ENCODE peak calls at places on chromosomes 11 and 22, in eight cellular contexts. X, V, T, P, D, N, U and Y are unnamed samples.
A peak's percentile ranks its signal among the peaks of the same experiment; 100 is the strongest.

GRCh38 chr11:73411031-73411430 is 34.8 kb downstream of the RELT start:
- DNase-seq in X (no peak), V (no peak), T (no peak), P (no peak), D (no peak), N (no peak), U (no peak), Y (no peak)

GRCh38 chr11:74417860-74418508 is 19.8 kb upstream of the PGM2L1 start:
- DNase-seq in X (no peak), V (no peak), T (no peak), P (no peak), D (no peak), N (no peak), U (peak; percentile 3), Y (no peak)

GRCh38 chr11:112623057-112623456 is 338.2 kb upstream of the NCAM1 start:
- DNase-seq in X (no peak), V (no peak), T (no peak), P (no peak), D (no peak), N (no peak), U (no peak), Y (no peak)

GRCh38 chr11:60314607-60315321 is 12.3 kb upstream of the MS4A6E start:
- DNase-seq in X (no peak), V (no peak), T (no peak), P (no peak), D (peak; percentile 19), N (no peak), U (no peak), Y (no peak)

GRCh38 chr22:36081023-36081431 is 52.4 kb upstream of the RBFOX2 start:
- DNase-seq in X (peak; percentile 74), V (no peak), T (no peak), P (no peak), D (no peak), N (peak; percentile 62), U (no peak), Y (peak; percentile 52)

GRCh38 chr11:126766425-126766824 is 234.1 kb downstream of the KIRREL3 start:
- DNase-seq in X (no peak), V (no peak), T (no peak), P (peak; percentile 4), D (peak; percentile 17), N (no peak), U (peak; percentile 1), Y (no peak)

GRCh38 chr11:73983764-73984543 is 1.3 kb upstream of the UCP2 start:
- DNase-seq in X (no peak), V (peak; percentile 17), T (no peak), P (no peak), D (no peak), N (no peak), U (no peak), Y (no peak)

GRCh38 chr11:118895093-118896039 is 11.7 kb downstream of the CXCR5 start:
- DNase-seq in X (no peak), V (no peak), T (peak; percentile 26), P (no peak), D (peak; percentile 37), N (no peak), U (no peak), Y (no peak)

GRCh38 chr11:17714870-17715269 is 4.5 kb upstream of the MYOD1 start:
- DNase-seq in X (no peak), V (no peak), T (no peak), P (no peak), D (no peak), N (no peak), U (no peak), Y (no peak)

GRCh38 chr11:33701302-33701701 is 676 bp upstream of the C11orf91 start:
- DNase-seq in X (no peak), V (no peak), T (no peak), P (peak; percentile 65), D (no peak), N (peak; percentile 52), U (no peak), Y (no peak)

GRCh38 chr22:45961679-45962430 is 15.1 kb downstream of the WNT7B start:
- DNase-seq in X (no peak), V (no peak), T (no peak), P (no peak), D (no peak), N (no peak), U (no peak), Y (no peak)

GRCh38 chr11:86804871-86805415 is 4.6 kb downstream of the PRSS23 start:
- DNase-seq in X (peak; percentile 60), V (no peak), T (no peak), P (no peak), D (no peak), N (peak; percentile 54), U (no peak), Y (no peak)

DNA sequence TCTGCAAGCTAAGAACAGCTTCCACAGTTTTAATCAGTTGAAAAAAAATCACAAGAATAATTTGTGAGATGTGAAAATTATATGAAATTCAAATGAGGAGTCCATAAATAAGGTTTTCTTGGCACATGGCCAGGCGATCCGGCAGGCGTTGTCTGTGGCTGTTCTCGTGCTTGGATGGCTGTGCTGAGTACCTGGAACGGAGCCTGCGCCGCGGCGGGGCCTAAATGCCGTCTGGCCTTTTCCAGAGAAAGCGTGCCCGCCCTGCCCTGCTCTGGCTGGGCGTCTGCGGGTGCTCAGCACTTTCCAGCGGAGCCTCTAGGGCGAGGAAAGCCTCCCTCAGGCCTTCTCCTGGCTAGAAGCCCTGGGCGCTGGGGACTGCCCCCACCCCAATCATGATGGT is 41.8 kb downstream of the OSBPL5 start:
- DNase-seq in X (peak; percentile 23), V (peak; percentile 77), T (peak; percentile 88), P (no peak), D (no peak), N (no peak), U (no peak), Y (no peak)
- TF ChIP-seq CTCF in X (no peak), V (no peak), T (no peak), P (no peak), D (no peak), N (no peak), U (no peak), Y (no peak)

GRCh38 chr22:50468626-50469025 is 6.2 kb downstream of the SBF1 start:
- DNase-seq in X (no peak), V (no peak), T (no peak), P (no peak), D (no peak), N (no peak), U (no peak), Y (no peak)
- H3K4me3 ChIP-seq in X (no peak overlapping the region), V (no peak overlapping the region), T (no peak overlapping the region), P (no peak overlapping the region), D (no peak overlapping the region), N (no peak overlapping the region), U (no peak overlapping the region), Y (no peak overlapping the region)

GRCh38 chr22:37223965-37224551 is 11.8 kb upstream of the SSTR3 start:
- DNase-seq in X (no peak), V (no peak), T (no peak), P (no peak), D (no peak), N (no peak), U (no peak), Y (no peak)

GRCh38 chr22:37226514-37226913 is 14.2 kb upstream of the SSTR3 start:
- DNase-seq in X (no peak), V (no peak), T (no peak), P (no peak), D (no peak), N (no peak), U (no peak), Y (no peak)

GRCh38 chr22:37224757-37225420 is 12.6 kb upstream of the SSTR3 start:
- DNase-seq in X (no peak), V (no peak), T (no peak), P (no peak), D (no peak), N (no peak), U (peak; percentile 25), Y (no peak)

GRCh38 chr22:37226087-37226486 is 13.8 kb upstream of the SSTR3 start:
- DNase-seq in X (no peak), V (no peak), T (no peak), P (no peak), D (no peak), N (no peak), U (no peak), Y (no peak)

DNA sequence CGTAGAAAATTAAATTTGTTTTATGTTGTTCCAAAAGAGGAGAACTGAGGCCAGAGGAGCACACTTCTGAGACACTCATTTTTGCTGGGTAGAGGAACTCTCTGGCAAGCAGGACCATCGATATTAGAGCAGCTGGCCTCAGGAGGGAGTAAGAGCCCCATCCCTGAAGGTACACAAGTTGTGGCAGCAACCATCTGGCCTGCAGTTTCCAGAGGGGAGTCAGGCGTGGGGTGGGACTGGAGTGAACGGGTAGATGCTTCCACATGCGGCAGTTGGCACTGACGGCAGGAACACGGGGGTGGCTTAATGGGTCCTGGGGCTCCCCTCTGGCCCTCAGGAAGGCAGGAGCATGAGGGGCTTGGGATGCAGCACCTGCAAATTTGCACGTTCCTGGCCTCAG is 13.2 kb upstream of the SSTR3 start:
- DNase-seq in X (peak; percentile 23), V (no peak), T (no peak), P (no peak), D (no peak), N (no peak), U (peak; percentile 20), Y (no peak)
- TF ChIP-seq CTCF in X (peak; percentile 8), V (no peak), T (no peak), P (peak; percentile 16), D (peak; percentile 52), N (no peak), U (no peak), Y (peak; percentile 21)

GRCh38 chr11:46345881-46346484 is 1.3 kb upstream of the DGKZ start:
- DNase-seq in X (no peak), V (no peak), T (no peak), P (no peak), D (no peak), N (no peak), U (no peak), Y (no peak)

GRCh38 chr11:46348566-46348981 is 1.3 kb downstream of the DGKZ start:
- DNase-seq in X (no peak), V (no peak), T (peak; percentile 51), P (no peak), D (no peak), N (no peak), U (no peak), Y (no peak)

GRCh38 chr11:46346886-46347636 is at the start of gene DGKZ:
- DNase-seq in X (peak; percentile 89), V (peak; percentile 93), T (peak; percentile 87), P (peak; percentile 87), D (peak; percentile 80), N (peak; percentile 88), U (peak; percentile 82), Y (no peak)

GRCh38 chr11:46348986-46349401 is 1.7 kb downstream of the DGKZ start:
- DNase-seq in X (no peak), V (no peak), T (no peak), P (no peak), D (no peak), N (no peak), U (no peak), Y (no peak)

DNA sequence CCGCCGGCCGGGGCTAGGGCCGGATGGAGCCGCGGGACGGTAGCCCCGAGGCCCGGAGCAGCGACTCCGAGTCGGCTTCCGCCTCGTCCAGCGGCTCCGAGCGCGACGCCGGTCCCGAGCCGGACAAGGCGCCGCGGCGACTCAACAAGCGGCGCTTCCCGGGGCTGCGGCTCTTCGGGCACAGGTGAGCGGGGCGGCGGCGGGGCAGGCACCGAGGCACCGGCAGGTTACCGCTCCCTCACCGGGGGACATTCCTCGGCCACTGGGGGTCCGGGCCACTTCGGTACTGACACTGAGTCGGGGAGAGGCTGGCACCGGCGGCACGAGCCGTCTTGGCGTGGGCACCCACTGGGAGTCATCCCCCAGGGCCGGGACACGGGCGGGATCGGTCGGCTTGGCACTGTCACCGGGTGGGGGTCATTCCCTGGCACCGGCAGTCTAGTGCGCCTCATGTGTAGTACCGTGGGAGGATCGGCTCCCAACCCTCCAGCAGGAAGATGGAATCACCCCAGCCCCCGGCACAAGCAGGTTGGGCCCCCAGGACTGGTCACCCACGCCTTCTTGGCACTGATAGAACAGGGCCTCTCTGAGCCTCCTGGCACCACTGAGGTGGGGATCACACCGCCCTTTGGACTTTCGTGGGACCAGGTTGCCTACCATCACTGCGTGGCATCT is 511 bp downstream of the DGKZ start:
- DNase-seq in X (no peak), V (no peak), T (peak; percentile 51), P (no peak), D (no peak), N (no peak), U (no peak), Y (no peak)
- H3K4me3 ChIP-seq in X (peak overlapping the region; percentile 93), V (peak overlapping the region; percentile 76), T (peak overlapping the region; percentile 85), P (peak overlapping the region; percentile 81), D (peak overlapping the region; percentile 80), N (peak overlapping the region; percentile 97), U (peak overlapping the region; percentile 84), Y (peak overlapping the region; percentile 91)